ENCODE peak calls at places on chromosomes 5 and 9, in nine cellular contexts. One of them, this sample, is unnamed.
A peak's percentile ranks its signal among the peaks of the same experiment; 100 is the strongest.

GRCh38 chr5:161411156-161411555 is 135.4 kb downstream of the GABRB2 start:
- DNase-seq in upper lobe of right lung: no peak
- DNase-seq in Peyer's patch: no peak
- DNase-seq in iPS DF 6.9: no peak
- DNase-seq in small intestine: no peak
- DNase-seq in dorsolateral prefrontal cortex: no peak
- DNase-seq in PC-9: no peak
- DNase-seq in mammary epithelial cell: no peak
- DNase-seq in testis: no peak
- DNase-seq in this sample: no peak

GRCh38 chr9:136061405-136061804 is 33.7 kb downstream of the NACC2 start:
- DNase-seq in small intestine: no peak
- DNase-seq in upper lobe of right lung: peak; percentile 57
- DNase-seq in mammary epithelial cell: no peak
- DNase-seq in iPS DF 6.9: no peak
- DNase-seq in Peyer's patch: no peak
- DNase-seq in PC-9: no peak
- DNase-seq in dorsolateral prefrontal cortex: no peak
- DNase-seq in testis: no peak
- DNase-seq in this sample: no peak

GRCh38 chr9:16289639-16290038 is 580.8 kb downstream of the BNC2 start:
- DNase-seq in Peyer's patch: no peak
- DNase-seq in upper lobe of right lung: no peak
- DNase-seq in testis: no peak
- DNase-seq in iPS DF 6.9: no peak
- DNase-seq in mammary epithelial cell: no peak
- DNase-seq in dorsolateral prefrontal cortex: no peak
- DNase-seq in PC-9: no peak
- DNase-seq in small intestine: no peak
- DNase-seq in this sample: no peak

GRCh38 chr5:72065751-72066255 is 41.5 kb upstream of the MAP1B start:
- DNase-seq in PC-9: no peak
- DNase-seq in small intestine: peak; percentile 12
- DNase-seq in Peyer's patch: no peak
- DNase-seq in upper lobe of right lung: no peak
- DNase-seq in testis: no peak
- DNase-seq in mammary epithelial cell: no peak
- DNase-seq in dorsolateral prefrontal cortex: no peak
- DNase-seq in iPS DF 6.9: no peak
- DNase-seq in this sample: no peak

GRCh38 chr9:121266906-121267650 is 884 bp upstream of the GSN start:
- DNase-seq in iPS DF 6.9: no peak
- DNase-seq in testis: peak; percentile 58
- DNase-seq in dorsolateral prefrontal cortex: no peak
- DNase-seq in mammary epithelial cell: no peak
- DNase-seq in Peyer's patch: no peak
- DNase-seq in upper lobe of right lung: no peak
- DNase-seq in PC-9: no peak
- DNase-seq in small intestine: no peak
- DNase-seq in this sample: no peak

GRCh38 chr5:178313316-178313715 is 80.7 kb upstream of the PHYKPL start:
- DNase-seq in upper lobe of right lung: peak; percentile 41
- DNase-seq in iPS DF 6.9: no peak
- DNase-seq in Peyer's patch: no peak
- DNase-seq in small intestine: no peak
- DNase-seq in mammary epithelial cell: no peak
- DNase-seq in PC-9: no peak
- DNase-seq in testis: no peak
- DNase-seq in dorsolateral prefrontal cortex: no peak
- DNase-seq in this sample: no peak

GRCh38 chr9:116049506-116049905 is 104.1 kb upstream of the PAPPA start:
- DNase-seq in testis: no peak
- DNase-seq in upper lobe of right lung: no peak
- DNase-seq in small intestine: no peak
- DNase-seq in PC-9: no peak
- DNase-seq in mammary epithelial cell: no peak
- DNase-seq in Peyer's patch: no peak
- DNase-seq in dorsolateral prefrontal cortex: no peak
- DNase-seq in iPS DF 6.9: no peak
- DNase-seq in this sample: no peak

GRCh38 chr9:124595743-124596142 is 88.5 kb upstream of the NR5A1 start:
- DNase-seq in upper lobe of right lung: no peak
- DNase-seq in iPS DF 6.9: no peak
- DNase-seq in PC-9: no peak
- DNase-seq in dorsolateral prefrontal cortex: no peak
- DNase-seq in testis: no peak
- DNase-seq in Peyer's patch: no peak
- DNase-seq in small intestine: peak; percentile 86
- DNase-seq in mammary epithelial cell: no peak
- DNase-seq in this sample: no peak

GRCh38 chr5:75044406-75044805 is 8.0 kb downstream of the GCNT4 start:
- DNase-seq in PC-9: no peak
- DNase-seq in testis: no peak
- DNase-seq in Peyer's patch: no peak
- DNase-seq in upper lobe of right lung: no peak
- DNase-seq in dorsolateral prefrontal cortex: no peak
- DNase-seq in small intestine: no peak
- DNase-seq in iPS DF 6.9: no peak
- DNase-seq in mammary epithelial cell: no peak
- DNase-seq in this sample: no peak

GRCh38 chr5:68225911-68226563 is 10.5 kb downstream of the PIK3R1 start:
- DNase-seq in PC-9: no peak
- DNase-seq in mammary epithelial cell: no peak
- DNase-seq in small intestine: peak; percentile 97
- DNase-seq in dorsolateral prefrontal cortex: no peak
- DNase-seq in Peyer's patch: no peak
- DNase-seq in iPS DF 6.9: no peak
- DNase-seq in testis: no peak
- DNase-seq in upper lobe of right lung: no peak
- DNase-seq in this sample: no peak

GRCh38 chr5:68227532-68228160 is 12.1 kb downstream of the PIK3R1 start:
- DNase-seq in Peyer's patch: no peak
- DNase-seq in PC-9: no peak
- DNase-seq in dorsolateral prefrontal cortex: no peak
- DNase-seq in mammary epithelial cell: no peak
- DNase-seq in testis: no peak
- DNase-seq in upper lobe of right lung: no peak
- DNase-seq in iPS DF 6.9: no peak
- DNase-seq in small intestine: no peak
- DNase-seq in this sample: no peak

GRCh38 chr5:68224561-68225187 is 9.1 kb downstream of the PIK3R1 start:
- DNase-seq in iPS DF 6.9: no peak
- DNase-seq in upper lobe of right lung: no peak
- DNase-seq in PC-9: no peak
- DNase-seq in Peyer's patch: no peak
- DNase-seq in mammary epithelial cell: no peak
- DNase-seq in testis: no peak
- DNase-seq in dorsolateral prefrontal cortex: no peak
- DNase-seq in small intestine: peak; percentile 80
- DNase-seq in this sample: no peak

GRCh38 chr5:68226564-68227073 is 11.1 kb downstream of the PIK3R1 start:
- DNase-seq in upper lobe of right lung: no peak
- DNase-seq in PC-9: no peak
- DNase-seq in iPS DF 6.9: no peak
- DNase-seq in Peyer's patch: no peak
- DNase-seq in small intestine: no peak
- DNase-seq in testis: no peak
- DNase-seq in dorsolateral prefrontal cortex: no peak
- DNase-seq in mammary epithelial cell: no peak
- DNase-seq in this sample: no peak

DNA sequence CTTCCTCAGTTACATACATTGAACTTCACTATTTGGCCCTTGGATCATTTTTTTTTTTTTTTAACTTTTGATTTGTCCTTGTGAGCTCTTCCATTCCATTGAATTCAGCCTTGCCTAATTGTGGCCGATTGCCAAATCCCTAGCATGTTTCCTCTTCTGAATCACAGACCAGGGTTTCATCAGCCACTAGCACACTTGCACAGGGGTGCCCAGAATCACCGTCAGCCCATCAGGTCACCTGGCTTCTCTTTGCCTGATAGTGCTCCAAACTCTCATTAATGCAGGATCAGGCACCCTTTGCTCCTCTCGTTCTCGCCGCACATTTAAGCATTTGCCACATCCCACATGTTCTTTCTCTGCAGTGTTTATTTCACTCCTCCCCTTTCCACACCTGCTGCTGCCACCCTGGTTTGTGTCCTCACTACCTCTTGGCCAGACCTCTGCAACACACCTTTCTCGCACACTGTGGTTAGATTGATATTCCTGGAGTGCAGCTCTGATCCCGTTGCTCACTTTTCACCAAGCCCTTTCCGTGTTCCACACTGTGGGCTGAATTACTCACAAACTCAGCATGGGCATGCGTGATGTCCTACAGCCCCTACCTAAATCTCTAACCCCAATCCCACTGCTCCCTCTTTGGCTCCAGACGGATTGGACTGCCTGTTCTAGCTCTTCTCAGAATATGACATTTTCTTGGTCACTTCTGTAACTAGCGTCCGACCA is 9.8 kb downstream of the PIK3R1 start:
- DNase-seq in upper lobe of right lung: no peak
- DNase-seq in iPS DF 6.9: no peak
- DNase-seq in mammary epithelial cell: peak; percentile 87
- DNase-seq in PC-9: peak; percentile 29
- DNase-seq in small intestine: peak; percentile 87
- DNase-seq in Peyer's patch: no peak
- DNase-seq in dorsolateral prefrontal cortex: no peak
- DNase-seq in testis: peak; percentile 57
- DNase-seq in this sample: no peak
- H3K27ac ChIP-seq in upper lobe of right lung: peak overlapping the region; percentile 2
- H3K27ac ChIP-seq in iPS DF 6.9: no peak overlapping the region
- H3K27ac ChIP-seq in mammary epithelial cell: peak overlapping the region; percentile 80
- H3K27ac ChIP-seq in PC-9: no peak overlapping the region
- H3K27ac ChIP-seq in small intestine: peak overlapping the region; percentile 67
- H3K27ac ChIP-seq in Peyer's patch: peak overlapping the region; percentile 47
- H3K27ac ChIP-seq in dorsolateral prefrontal cortex: peak overlapping the region; percentile 57
- H3K27ac ChIP-seq in testis: no peak overlapping the region
- H3K27ac ChIP-seq in this sample: peak overlapping the region; percentile 0

DNA sequence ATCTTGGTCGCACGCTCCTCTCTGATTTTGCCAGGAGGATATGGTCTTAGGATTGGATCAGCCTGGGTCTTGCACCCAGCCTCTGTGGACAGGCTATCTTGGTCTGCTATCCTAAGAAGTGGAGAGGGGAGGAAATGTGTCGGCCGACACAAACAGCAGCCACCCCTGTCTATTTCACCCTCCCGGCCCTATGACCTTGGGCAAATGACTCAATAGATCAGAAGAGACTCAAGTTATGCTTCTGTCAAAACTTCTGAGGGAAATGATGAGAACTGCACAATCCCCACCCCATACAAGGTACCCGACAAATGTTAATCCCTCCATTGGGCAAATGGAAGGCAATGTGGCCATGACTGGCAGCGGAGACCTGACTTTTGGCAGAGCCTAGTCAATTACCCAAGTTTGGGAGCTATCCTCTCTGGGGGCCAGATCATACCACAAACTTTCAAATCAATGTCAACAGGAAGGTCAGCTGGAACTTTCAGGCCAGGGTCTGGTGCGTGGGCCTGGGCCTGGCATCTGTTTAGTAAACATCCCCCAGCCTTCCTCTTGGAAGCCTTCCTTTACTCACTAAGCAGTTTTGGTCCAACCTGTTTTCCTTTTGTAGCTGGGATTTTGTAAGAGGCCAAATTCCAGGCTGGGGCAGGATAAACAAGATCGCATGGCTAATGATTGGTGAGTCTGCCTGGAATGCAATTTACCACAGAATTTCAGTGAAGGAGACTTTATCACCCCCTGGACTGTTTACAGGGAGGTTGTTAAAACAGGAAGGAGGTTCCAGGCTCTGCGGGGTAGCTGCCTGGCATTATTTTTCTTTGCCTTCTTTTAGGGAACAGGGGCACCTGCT is 64.2 kb upstream of the CPEB4 start:
- DNase-seq in PC-9: peak; percentile 82
- DNase-seq in testis: no peak
- DNase-seq in dorsolateral prefrontal cortex: no peak
- DNase-seq in upper lobe of right lung: no peak
- DNase-seq in mammary epithelial cell: peak; percentile 83
- DNase-seq in small intestine: peak; percentile 87
- DNase-seq in iPS DF 6.9: no peak
- DNase-seq in Peyer's patch: no peak
- DNase-seq in this sample: no peak
- H3K27ac ChIP-seq in PC-9: peak overlapping the region; percentile 77
- H3K27ac ChIP-seq in testis: no peak overlapping the region
- H3K27ac ChIP-seq in dorsolateral prefrontal cortex: peak overlapping the region; percentile 31
- H3K27ac ChIP-seq in upper lobe of right lung: peak overlapping the region; percentile 63
- H3K27ac ChIP-seq in mammary epithelial cell: no peak overlapping the region
- H3K27ac ChIP-seq in small intestine: peak overlapping the region; percentile 57
- H3K27ac ChIP-seq in iPS DF 6.9: no peak overlapping the region
- H3K27ac ChIP-seq in Peyer's patch: no peak overlapping the region
- H3K27ac ChIP-seq in this sample: no peak overlapping the region

DNA sequence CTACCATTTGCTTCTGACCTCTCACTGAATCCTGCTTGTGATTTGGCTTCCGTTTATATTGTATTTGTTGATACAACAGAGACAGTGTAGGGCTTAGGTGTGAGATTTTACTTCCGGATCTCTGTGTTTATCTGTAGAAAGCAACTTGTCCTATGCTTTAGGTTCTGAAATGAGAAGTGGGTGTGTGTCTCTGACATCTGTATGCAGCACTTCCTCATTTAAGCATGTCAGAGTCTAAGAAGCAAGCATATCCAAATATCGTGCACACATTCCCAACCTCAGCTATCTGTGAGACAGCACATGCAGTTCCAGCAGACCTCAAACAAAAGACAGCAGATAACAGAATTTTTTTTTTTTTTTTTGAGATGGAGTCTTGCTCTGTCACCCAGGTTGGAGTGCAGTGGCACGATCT is 16.3 kb downstream of the KLF9 start:
- DNase-seq in dorsolateral prefrontal cortex: no peak
- DNase-seq in upper lobe of right lung: no peak
- DNase-seq in small intestine: peak; percentile 64
- DNase-seq in Peyer's patch: peak; percentile 59
- DNase-seq in mammary epithelial cell: no peak
- DNase-seq in iPS DF 6.9: no peak
- DNase-seq in PC-9: no peak
- DNase-seq in testis: peak; percentile 42
- DNase-seq in this sample: no peak
- H3K27ac ChIP-seq in dorsolateral prefrontal cortex: peak overlapping the region; percentile 47
- H3K27ac ChIP-seq in upper lobe of right lung: peak overlapping the region; percentile 26
- H3K27ac ChIP-seq in small intestine: no peak overlapping the region
- H3K27ac ChIP-seq in Peyer's patch: peak overlapping the region; percentile 61
- H3K27ac ChIP-seq in mammary epithelial cell: no peak overlapping the region
- H3K27ac ChIP-seq in iPS DF 6.9: no peak overlapping the region
- H3K27ac ChIP-seq in PC-9: no peak overlapping the region
- H3K27ac ChIP-seq in testis: no peak overlapping the region
- H3K27ac ChIP-seq in this sample: no peak overlapping the region

DNA sequence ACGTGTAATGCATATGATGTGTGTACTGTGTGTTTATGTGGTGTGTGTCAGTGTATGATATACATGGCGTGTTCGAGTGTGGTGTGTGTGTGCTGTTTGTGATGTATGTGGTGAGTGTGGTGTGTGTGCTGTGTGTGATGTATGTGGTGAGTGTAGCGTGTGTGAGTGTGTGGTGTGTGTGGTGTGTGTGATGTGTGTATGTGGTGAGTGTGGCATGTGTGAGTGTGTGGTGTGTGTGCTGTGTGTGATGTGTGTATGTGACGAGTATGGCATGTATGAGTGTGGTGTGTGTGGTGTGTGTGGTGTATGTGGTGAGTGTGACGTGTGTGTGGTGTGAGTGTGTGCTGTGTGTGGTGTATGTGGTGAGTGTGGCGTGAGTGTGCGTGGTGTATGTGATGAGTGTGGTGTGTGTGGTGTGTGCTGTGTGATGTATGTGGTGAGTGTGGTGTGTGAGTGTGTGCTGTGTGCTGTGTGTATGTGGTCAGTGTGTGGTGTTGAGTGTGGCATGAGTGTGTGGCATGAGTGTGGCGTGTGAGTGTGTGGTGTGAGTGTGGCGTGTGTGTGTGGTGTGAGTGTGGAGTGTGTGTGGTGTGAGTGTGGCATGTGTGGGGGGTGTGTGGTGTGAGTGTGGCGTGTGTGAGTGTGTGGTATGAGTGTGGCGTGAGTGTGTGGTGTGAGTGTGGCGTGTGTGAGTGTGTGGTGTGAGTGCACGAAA is 56.8 kb upstream of the CKS2 start:
- DNase-seq in iPS DF 6.9: no peak
- DNase-seq in Peyer's patch: no peak
- DNase-seq in dorsolateral prefrontal cortex: no peak
- DNase-seq in mammary epithelial cell: no peak
- DNase-seq in upper lobe of right lung: no peak
- DNase-seq in testis: no peak
- DNase-seq in small intestine: no peak
- DNase-seq in PC-9: no peak
- DNase-seq in this sample: no peak
- H3K27ac ChIP-seq in iPS DF 6.9: no peak overlapping the region
- H3K27ac ChIP-seq in Peyer's patch: no peak overlapping the region
- H3K27ac ChIP-seq in dorsolateral prefrontal cortex: no peak overlapping the region
- H3K27ac ChIP-seq in mammary epithelial cell: no peak overlapping the region
- H3K27ac ChIP-seq in upper lobe of right lung: no peak overlapping the region
- H3K27ac ChIP-seq in testis: no peak overlapping the region
- H3K27ac ChIP-seq in small intestine: no peak overlapping the region
- H3K27ac ChIP-seq in PC-9: no peak overlapping the region
- H3K27ac ChIP-seq in this sample: no peak overlapping the region

This sample was measured in substantia nigra.